ENCODE peak calls at places on chromosomes 3 and 15, in nine cellular contexts. H is activated CD8-positive, alpha-beta memory T cell treated with anti-CD3 and anti-CD28 coated beads for 24 hours; I is GM04503; B is heart right ventricle; D is skeletal muscle cell; J is MCF 10A; W is GM23338; A is activated T-cell treated with anti-CD3 and anti-CD28 coated beads, Interleukin-2, amount 50 U/mL, for 24 hours; X is BE2C. R is an unnamed sample.

GRCh38 chr3:48711727-48712126 is 5.3 kb downstream of the IP6K2 start:
- DNase-seq in H (no peak), I (no peak), B (no peak), D (no peak), J (no peak), W (no peak), A (no peak), X (no peak), R (no peak)

GRCh38 chr3:118587037-118587741 is 447.5 kb downstream of the IGSF11 start:
- DNase-seq in H (no peak), I (no peak), B (peak), D (no peak), J (peak), W (no peak), A (no peak), X (no peak), R (no peak)

GRCh38 chr15:44535092-44535491 is 1.9 kb upstream of the EIF3J start:
- DNase-seq in H (no peak), I (no peak), B (no peak), D (no peak), J (no peak), W (no peak), A (no peak), X (no peak), R (no peak)

GRCh38 chr3:13391308-13391707 is 28.8 kb downstream of the NUP210 start:
- DNase-seq in H (no peak), I (no peak), B (no peak), D (no peak), J (no peak), W (peak), A (peak), X (no peak), R (no peak)

GRCh38 chr15:55694652-55695150 is 48.3 kb downstream of the PRTG start:
- DNase-seq in H (no peak), I (no peak), B (no peak), D (peak), J (no peak), W (peak), A (no peak), X (no peak), R (no peak)

GRCh38 chr3:183484676-183485075 is 56.3 kb upstream of the MCF2L2 start:
- DNase-seq in H (no peak), I (no peak), B (no peak), D (no peak), J (no peak), W (no peak), A (no peak), X (no peak), R (no peak)

GRCh38 chr15:101332061-101332467 is 37.0 kb upstream of the SNRPA1 start:
- DNase-seq in H (peak), I (no peak), B (no peak), D (no peak), J (no peak), W (no peak), A (no peak), X (no peak), R (no peak)

GRCh38 chr3:8223766-8224165 is 277.9 kb upstream of the LMCD1 start:
- DNase-seq in H (no peak), I (no peak), B (peak), D (no peak), J (no peak), W (no peak), A (no peak), X (peak), R (no peak)

GRCh38 chr3:190038050-190038631 is 82.6 kb downstream of the P3H2 start:
- DNase-seq in H (no peak), I (no peak), B (peak), D (peak), J (peak), W (no peak), A (no peak), X (no peak), R (no peak)

GRCh38 chr15:94970096-94970495 is 738.7 kb downstream of the MCTP2 start:
- DNase-seq in H (no peak), I (no peak), B (no peak), D (no peak), J (no peak), W (no peak), A (no peak), X (no peak), R (no peak)

GRCh38 chr3:16770792-16771191 is 114.0 kb upstream of the PLCL2 start:
- DNase-seq in H (no peak), I (no peak), B (no peak), D (no peak), J (no peak), W (no peak), A (no peak), X (no peak), R (no peak)

R was measured in glutamatergic neuron.